ENCODE peak calls at places on chromosomes 1 and 21, in nine cellular contexts. I is stimulated activated CD4-positive, alpha-beta T cell treated with anti-CD3 and anti-CD28 coated beads, TNF-alpha, amount 100 ng/mL, for 1 hour; J is M059J; H is BJ; T is transverse colon; K is GOT3; P is ACHN; V is activated CD4-positive, alpha-beta T cell treated with anti-CD3 and anti-CD28 coated beads, Interleukin-2, amount 50 U/mL, for 48 hours; Q is activated CD8-positive, alpha-beta T cell treated with anti-CD3 and anti-CD28 coated beads for 36 hours. S is an unnamed sample.

GRCh38 chr1:202189012-202189790 is 4.4 kb upstream of the LGR6 start:
- DNase-seq in P (peak), I (peak), J (peak), Q (peak), V (peak), K (peak), H (no peak), T (peak), S (peak)

GRCh38 chr1:93689521-93690223 is 8.0 kb upstream of the BCAR3 start:
- DNase-seq in J (peak), K (no peak), V (no peak), Q (no peak), I (no peak), T (no peak), H (no peak), P (no peak), S (no peak)

GRCh38 chr1:191757003-191757402 is 401.3 kb upstream of the RGS18 start:
- DNase-seq in V (no peak), K (no peak), P (no peak), T (no peak), H (no peak), I (no peak), J (peak), Q (no peak), S (no peak)

GRCh38 chr1:246888522-246888921 is 43.2 kb downstream of the AHCTF1 start:
- DNase-seq in T (no peak), P (no peak), J (no peak), K (no peak), H (no peak), I (no peak), V (no peak), Q (no peak), S (no peak)

GRCh38 chr1:17405898-17406759 is 33.3 kb downstream of the RCC2 start:
- DNase-seq in P (peak), J (peak), K (no peak), Q (peak), V (peak), H (no peak), I (peak), T (peak), S (peak)

GRCh38 chr1:78370779-78371482 is 119.8 kb upstream of the PTGFR start:
- DNase-seq in K (no peak), H (peak), P (no peak), V (no peak), I (no peak), J (peak), T (no peak), Q (no peak), S (no peak)

GRCh38 chr21:20570824-20571232 is 427.4 kb upstream of the NCAM2 start:
- DNase-seq in J (no peak), V (no peak), K (no peak), I (no peak), H (no peak), Q (no peak), P (no peak), T (no peak), S (peak)

GRCh38 chr1:22471078-22471477 is 19.4 kb downstream of the ZBTB40 start:
- DNase-seq in V (no peak), J (peak), K (no peak), P (no peak), I (no peak), H (no peak), Q (no peak), T (no peak), S (peak)

GRCh38 chr1:110605901-110606783 is at the start of gene KCNA2:
- DNase-seq in P (no peak), V (no peak), J (no peak), K (no peak), H (no peak), Q (no peak), T (peak), I (no peak), S (no peak)

GRCh38 chr1:11374079-11374747 is 101.2 kb downstream of the UBIAD1 start:
- DNase-seq in K (no peak), T (no peak), P (no peak), H (no peak), J (no peak), I (no peak), Q (peak), V (no peak), S (no peak)